ENCODE peak calls at places on chromosomes 11 and 22, in ten cellular contexts. G is CD8-positive, alpha-beta memory T cell; F is GM23248; M is MM.1S; Z is esophagus squamous epithelium; N is psoas muscle; R is left ventricle myocardium inferior; A is A549; Q is thoracic aorta; J is cardiac muscle cell. E is an unnamed sample. For H3K4me1, the result is how much of the 10 kb centered on the place peaks cover.

GRCh38 chr11:1459739-1460395 is 26.7 kb downstream of the MOB2 start:
- DNase-seq in F (no peak), G (no peak), J (no peak), M (no peak), R (no peak), Z (no peak), N (no peak), Q (no peak), A (no peak), E (no peak)

GRCh38 chr11:132895340-132895739 is 637.0 kb downstream of the OPCML start:
- DNase-seq in G (no peak), Z (no peak), A (no peak), J (peak), M (no peak), N (no peak), Q (no peak), R (no peak), F (peak), E (no peak)

GRCh38 chr11:116605543-116605942 is 167.2 kb downstream of the BUD13 start:
- DNase-seq in R (no peak), Q (no peak), F (peak), M (peak), Z (no peak), A (peak), N (no peak), J (peak), G (no peak), E (no peak)

GRCh38 chr11:134050541-134051383 is 18.1 kb upstream of the JAM3 start:
- DNase-seq in Z (no peak), R (peak), A (peak), N (peak), J (peak), G (peak), M (peak), F (peak), Q (no peak), E (peak)

GRCh38 chr22:31899661-31900060 is 44.7 kb upstream of the YWHAH start:
- DNase-seq in N (no peak), J (no peak), F (no peak), G (no peak), Z (no peak), Q (no peak), M (no peak), R (no peak), A (no peak), E (no peak)

GRCh38 chr11:120501976-120502755 is 9.4 kb upstream of the GRIK4 start:
- DNase-seq in R (no peak), A (no peak), F (no peak), Z (no peak), Q (no peak), J (no peak), G (no peak), M (no peak), N (no peak), E (no peak)

GRCh38 chr11:11179239-11179638 is 173.8 kb downstream of the CSNK2A3 start:
- DNase-seq in G (no peak), N (no peak), R (no peak), F (peak), A (peak), Z (no peak), J (peak), M (no peak), Q (no peak), E (no peak)

GRCh38 chr11:78651923-78652602 is 77.4 kb upstream of the NARS2 start:
- DNase-seq in Q (no peak), A (no peak), N (no peak), R (no peak), J (no peak), Z (no peak), M (no peak), G (no peak), F (no peak), E (no peak)

GRCh38 chr11:104917259-104918112 is 19.2 kb upstream of the CASP12 start:
- DNase-seq in A (no peak), N (no peak), G (peak), F (no peak), M (no peak), Q (no peak), R (no peak), Z (no peak), J (no peak), E (no peak)

GRCh38 chr22:36008565-36008964 is 20.1 kb downstream of the RBFOX2 start:
- DNase-seq in G (no peak), N (no peak), Z (no peak), F (no peak), A (no peak), M (no peak), Q (no peak), J (no peak), R (no peak), E (no peak)

GRCh38 chr11:88979641-88980040 is 86.1 kb downstream of the GRM5 start:
- DNase-seq in J (no peak), N (no peak), R (no peak), Q (no peak), Z (no peak), F (peak), G (no peak), A (no peak), M (no peak), E (no peak)

GRCh38 chr11:71843858-71844257 is 10.9 kb downstream of the DEFB108B start:
- DNase-seq in A (no peak), F (no peak), N (no peak), Z (no peak), G (no peak), M (no peak), Q (no peak), J (no peak), R (no peak), E (no peak)

GRCh38 chr11:7551571-7551970 is 37.8 kb downstream of the PPFIBP2 start:
- DNase-seq in J (peak), G (no peak), R (no peak), N (no peak), A (no peak), Q (no peak), F (peak), M (no peak), Z (no peak), E (no peak)

GRCh38 chr11:101010899-101011298 is 118.7 kb downstream of the PGR start:
- DNase-seq in J (no peak), F (no peak), N (no peak), Z (no peak), G (no peak), R (no peak), A (no peak), Q (no peak), M (no peak), E (no peak)

GRCh38 chr22:31079095-31079642 is 1.9 kb upstream of the SMTN start:
- DNase-seq in M (no peak), R (no peak), G (no peak), A (no peak), Z (no peak), N (no peak), Q (no peak), J (no peak), F (no peak), E (no peak)

GRCh38 chr11:83845797-83846196 is 559.6 kb upstream of the CCDC90B start:
- DNase-seq in M (no peak), Q (no peak), R (no peak), N (no peak), Z (no peak), F (no peak), J (no peak), G (no peak), A (no peak), E (no peak)

GRCh38 chr11:41051919-41052630 is 407.4 kb downstream of the LRRC4C start:
- DNase-seq in A (no peak), Z (no peak), N (no peak), M (no peak), G (no peak), F (no peak), Q (no peak), J (no peak), R (no peak), E (no peak)

GRCh38 chr11:1877211-1878133 is 14.2 kb downstream of the PRR33 start:
- DNase-seq in J (peak), M (no peak), G (no peak), R (peak), F (peak), Z (no peak), N (peak), Q (no peak), A (no peak), E (no peak)

GRCh38 chr11:5604896-5605295 is 8.5 kb downstream of the TRIM6 start:
- DNase-seq in A (no peak), R (no peak), N (no peak), Z (no peak), Q (no peak), F (no peak), J (no peak), M (no peak), G (no peak), E (no peak)

GRCh38 chr11:115581871-115582639 is 77.8 kb upstream of the CADM1 start:
- DNase-seq in Q (no peak), J (no peak), A (peak), G (no peak), R (no peak), M (no peak), N (no peak), Z (no peak), F (no peak), E (no peak)

GRCh38 chr22:37062657-37063381 is 11.3 kb downstream of the KCTD17 start:
- DNase-seq in G (no peak), A (no peak), N (no peak), Q (no peak), J (no peak), R (no peak), F (no peak), Z (no peak), M (no peak), E (no peak)

GRCh38 chr11:69449320-69450063 is 32.0 kb upstream of the LINC01488 start:
- DNase-seq in G (no peak), Z (no peak), R (peak), Q (peak), M (no peak), F (no peak), A (no peak), N (peak), J (peak), E (no peak)

GRCh38 chr11:73149105-73149504 is 7.0 kb upstream of the FCHSD2 start:
- DNase-seq in A (no peak), Q (no peak), Z (no peak), J (no peak), F (no peak), R (no peak), G (no peak), N (no peak), M (no peak), E (no peak)

GRCh38 chr11:93549986-93550385 is 6.8 kb upstream of the SMCO4 start:
- DNase-seq in Z (no peak), M (no peak), J (no peak), A (no peak), N (no peak), F (no peak), R (no peak), Q (no peak), G (no peak), E (no peak)

GRCh38 chr22:21041937-21042336 is 3.8 kb upstream of the LRRC74B start:
- DNase-seq in J (no peak), N (peak), G (no peak), F (peak), Z (no peak), R (no peak), A (no peak), Q (no peak), M (no peak), E (no peak)

GRCh38 chr11:69801513-69802335 is 17.5 kb downstream of the FGF3 start:
- DNase-seq in G (peak), A (peak), Z (no peak), Q (no peak), M (no peak), F (no peak), J (peak), N (no peak), R (no peak), E (peak)

GRCh38 chr22:31019276-31019930 is 50.3 kb downstream of the TUG1 start:
- DNase-seq in Z (no peak), Q (no peak), F (no peak), G (no peak), M (no peak), J (no peak), A (no peak), N (no peak), R (no peak), E (no peak)

GRCh38 chr11:103920449-103920848 is 116.0 kb upstream of the DDI1 start:
- DNase-seq in Q (no peak), F (peak), A (no peak), G (no peak), Z (no peak), R (no peak), M (no peak), J (no peak), N (no peak), E (no peak)

GRCh38 chr22:40401981-40402406 is 31.6 kb downstream of the SGSM3 start:
- DNase-seq in Z (no peak), Q (no peak), M (no peak), G (no peak), N (no peak), A (no peak), F (no peak), J (no peak), R (no peak), E (no peak)

GRCh38 chr11:36510567-36511020 is 522 bp upstream of the TRAF6 start:
- DNase-seq in A (no peak), N (no peak), Q (no peak), R (no peak), Z (no peak), F (peak), J (peak), G (no peak), M (no peak), E (no peak)

GRCh38 chr11:77821349-77821851 is 456 bp downstream of the AAMDC start:
- DNase-seq in Q (no peak), M (peak), G (no peak), N (peak), F (peak), J (peak), A (peak), Z (no peak), R (peak), E (peak)

GRCh38 chr11:19345848-19346681 is 105.3 kb upstream of the E2F8 start:
- DNase-seq in R (peak), G (no peak), J (peak), F (peak), Z (no peak), A (peak), N (peak), M (peak), Q (no peak), E (no peak)

GRCh38 chr22:26168934-26169311 is 339 bp upstream of the SEZ6L start:
- DNase-seq in M (no peak), J (no peak), A (no peak), F (peak), G (no peak), R (peak), Z (no peak), Q (no peak), N (no peak), E (no peak)
- H3K4me3 ChIP-seq in M (no peak), J (peak), A (no peak), F (peak), G (no peak), R (peak), Z (peak), Q (peak), N (peak), E (no peak)

DNA sequence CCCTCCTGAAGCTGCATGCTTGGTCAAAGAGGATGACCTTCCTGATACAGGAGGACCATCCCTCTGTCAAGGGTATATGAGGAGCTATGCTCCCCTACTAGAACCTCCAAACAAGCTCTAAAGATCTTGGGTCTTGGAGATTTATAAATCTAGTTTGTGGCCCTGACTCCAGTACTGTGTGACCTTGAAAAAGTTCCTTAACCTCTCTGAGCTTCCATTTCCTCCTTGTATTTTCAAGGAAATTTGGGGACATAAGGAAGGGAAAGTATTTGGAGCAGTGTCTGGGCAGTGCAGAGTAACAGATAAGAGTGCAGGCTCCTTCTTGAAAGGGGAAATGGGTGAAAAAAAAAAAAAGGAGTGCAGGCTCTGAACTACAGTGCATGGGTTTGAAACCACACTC is 45.9 kb downstream of the CHRDL2 start:
- DNase-seq in N (no peak), F (no peak), J (no peak), M (no peak), A (no peak), Z (no peak), G (no peak), Q (no peak), R (no peak), E (no peak)
- H3K4me1 ChIP-seq in N (under half), F (under half), J (under half), M (under half), A (under half), Z (under half), G (under half), Q (half or more), R (under half), E (under half)

GRCh38 chr11:57798905-57799559 is 37.4 kb downstream of the CTNND1 start:
- DNase-seq in N (no peak), R (no peak), G (no peak), A (peak), Q (no peak), Z (no peak), J (peak), M (no peak), F (peak), E (no peak)
- H3K27ac ChIP-seq in N (peak), R (peak), G (no peak), A (peak), Q (peak), Z (peak), J (peak), M (no peak), F (peak), E (peak)

DNA sequence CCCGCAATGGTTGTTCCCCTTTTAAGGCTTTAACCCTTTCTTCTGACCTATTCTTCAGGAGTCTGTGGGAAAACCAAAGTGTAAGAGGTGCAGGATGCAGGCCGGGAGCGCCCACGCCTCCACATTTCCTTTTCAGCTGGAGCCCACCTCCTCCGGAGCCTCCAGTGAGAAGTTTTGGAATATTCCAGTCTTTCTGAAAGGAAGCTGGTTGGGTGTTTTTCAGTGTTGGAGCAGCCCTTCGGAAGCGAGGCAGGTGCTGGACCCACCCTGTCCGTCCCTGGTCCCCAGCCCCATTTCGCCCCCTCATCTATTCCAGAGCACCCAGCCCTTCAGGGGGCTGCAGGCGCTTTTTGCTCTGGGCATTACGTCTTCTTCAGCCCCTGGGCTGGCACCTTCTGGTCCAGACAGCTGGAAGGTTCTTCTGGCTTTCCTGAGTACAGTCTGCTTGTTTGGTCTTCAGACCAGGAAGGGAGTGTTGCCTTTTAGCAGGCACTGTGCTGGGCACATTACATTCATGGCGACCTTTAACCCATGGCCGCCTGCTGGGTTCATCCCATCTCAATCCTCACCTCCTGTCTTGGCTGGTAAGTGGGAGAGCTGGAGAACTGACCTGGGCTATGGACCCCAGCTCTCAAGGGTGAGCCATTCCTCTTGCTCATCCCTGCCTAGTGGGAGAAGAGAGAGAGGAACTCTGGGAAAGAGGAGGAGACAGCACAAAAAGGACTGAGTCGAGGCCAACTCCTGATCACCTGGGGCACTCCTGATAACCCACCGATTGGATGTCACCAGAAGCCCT is 685 bp upstream of the THY1 start:
- DNase-seq in G (no peak), R (no peak), Z (no peak), A (no peak), F (no peak), J (no peak), M (no peak), Q (no peak), N (no peak), E (no peak)
- H3K4me3 ChIP-seq in G (no peak), R (peak), Z (peak), A (peak), F (peak), J (no peak), M (no peak), Q (peak), N (no peak), E (no peak)